ENCODE peak calls at places on chromosomes 2 and 18, in eight cellular contexts. V is SJSA1, W is ovary, U is fibroblast of lung, R is transverse colon, C is heart right ventricle, F is body of pancreas, O is IMR-90. Y is an unnamed sample.

GRCh38 chr2:173669271-173669853 is 295.8 kb downstream of the SP3 start:
- DNase-seq in W (no peak), U (peak; percentile 62), R (no peak), O (peak; percentile 24), F (no peak), V (peak; percentile 27), C (no peak), Y (peak; percentile 21)

GRCh38 chr2:101985793-101986164 is 6.0 kb upstream of the IL1R2 start:
- DNase-seq in C (no peak), W (no peak), O (no peak), R (peak; percentile 53), F (no peak), U (no peak), V (no peak), Y (no peak)

GRCh38 chr2:113966832-113967231 is 76.9 kb downstream of the ACTR3 start:
- DNase-seq in V (no peak), F (no peak), W (no peak), R (no peak), U (peak; percentile 28), O (peak; percentile 50), C (no peak), Y (peak; percentile 26)

GRCh38 chr2:49162151-49162550 is 7.8 kb upstream of the FSHR start:
- DNase-seq in C (no peak), F (no peak), V (no peak), R (no peak), W (no peak), U (peak; percentile 65), O (no peak), Y (no peak)

GRCh38 chr2:235776531-235776930 is 282.7 kb downstream of the AGAP1 start:
- DNase-seq in U (no peak), V (no peak), O (no peak), F (no peak), R (no peak), W (no peak), C (no peak), Y (no peak)

GRCh38 chr2:73293534-73294171 is at the start of gene EGR4:
- DNase-seq in W (peak; percentile 43), R (peak; percentile 55), C (peak; percentile 33), V (peak; percentile 23), F (peak; percentile 40), O (peak; percentile 74), U (peak; percentile 72), Y (peak; percentile 46)

GRCh38 chr2:166468124-166469024 is 25.7 kb downstream of the SCN7A start:
- DNase-seq in W (no peak), V (no peak), U (no peak), O (no peak), R (no peak), C (no peak), F (no peak), Y (no peak)

GRCh38 chr2:23324281-23324680 is 60.7 kb upstream of the KLHL29 start:
- DNase-seq in O (no peak), W (no peak), C (no peak), R (no peak), F (no peak), U (no peak), V (no peak), Y (no peak)

GRCh38 chr18:45409971-45410370 is 205.3 kb upstream of the SLC14A2 start:
- DNase-seq in F (no peak), V (no peak), O (no peak), U (no peak), R (no peak), C (no peak), W (no peak), Y (no peak)

GRCh38 chr18:45412577-45412976 is 202.7 kb upstream of the SLC14A2 start:
- DNase-seq in C (no peak), U (peak; percentile 20), O (no peak), F (no peak), V (no peak), R (no peak), W (no peak), Y (no peak)

GRCh38 chr18:45403341-45404049 is 211.8 kb upstream of the SLC14A2 start:
- DNase-seq in O (no peak), W (no peak), F (no peak), U (peak; percentile 39), R (no peak), V (no peak), C (no peak), Y (no peak)

GRCh38 chr18:45413180-45413836 is 202.0 kb upstream of the SLC14A2 start:
- DNase-seq in C (no peak), R (no peak), V (no peak), W (no peak), O (no peak), U (no peak), F (no peak), Y (no peak)

DNA sequence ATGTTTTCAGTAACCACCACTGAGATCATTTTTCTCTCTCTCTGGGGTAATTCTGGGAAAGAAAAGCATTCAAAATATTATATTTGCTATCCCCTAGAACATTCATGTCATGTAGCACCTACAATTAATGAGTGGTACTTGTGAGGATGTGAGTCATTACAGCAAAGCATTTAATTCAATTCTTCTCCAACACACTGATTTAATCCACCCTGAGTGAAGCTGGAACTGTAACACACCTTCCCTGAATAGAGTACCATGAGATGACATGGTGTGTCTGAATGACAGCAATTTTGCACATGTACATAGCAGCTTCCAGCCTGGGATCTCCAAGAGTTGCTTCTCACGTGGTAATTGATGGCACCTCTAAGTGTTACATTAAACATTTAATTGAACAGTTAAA is 207.1 kb upstream of the SLC14A2 start:
- DNase-seq in O (no peak), R (no peak), W (no peak), V (no peak), U (peak; percentile 63), C (no peak), F (no peak), Y (no peak)
- H3K27ac ChIP-seq in O (no peak overlapping the region), R (no peak overlapping the region), W (no peak overlapping the region), V (no peak overlapping the region), U (no peak overlapping the region), C (no peak overlapping the region), F (no peak overlapping the region), Y (no peak overlapping the region)

GRCh38 chr2:134690629-134691215 is 28.1 kb downstream of the TMEM163 start:
- DNase-seq in R (no peak), V (no peak), C (no peak), U (no peak), F (peak; percentile 55), O (no peak), W (no peak), Y (no peak)

GRCh38 chr2:134694411-134694810 is 24.4 kb downstream of the TMEM163 start:
- DNase-seq in F (no peak), R (no peak), U (no peak), V (no peak), O (no peak), C (no peak), W (no peak), Y (no peak)

GRCh38 chr2:134692461-134692860 is 26.3 kb downstream of the TMEM163 start:
- DNase-seq in F (no peak), O (no peak), V (no peak), R (no peak), U (no peak), C (no peak), W (no peak), Y (no peak)

GRCh38 chr2:134689303-134689702 is 29.5 kb downstream of the TMEM163 start:
- DNase-seq in U (no peak), F (no peak), W (no peak), V (no peak), C (no peak), O (no peak), R (no peak), Y (no peak)

DNA sequence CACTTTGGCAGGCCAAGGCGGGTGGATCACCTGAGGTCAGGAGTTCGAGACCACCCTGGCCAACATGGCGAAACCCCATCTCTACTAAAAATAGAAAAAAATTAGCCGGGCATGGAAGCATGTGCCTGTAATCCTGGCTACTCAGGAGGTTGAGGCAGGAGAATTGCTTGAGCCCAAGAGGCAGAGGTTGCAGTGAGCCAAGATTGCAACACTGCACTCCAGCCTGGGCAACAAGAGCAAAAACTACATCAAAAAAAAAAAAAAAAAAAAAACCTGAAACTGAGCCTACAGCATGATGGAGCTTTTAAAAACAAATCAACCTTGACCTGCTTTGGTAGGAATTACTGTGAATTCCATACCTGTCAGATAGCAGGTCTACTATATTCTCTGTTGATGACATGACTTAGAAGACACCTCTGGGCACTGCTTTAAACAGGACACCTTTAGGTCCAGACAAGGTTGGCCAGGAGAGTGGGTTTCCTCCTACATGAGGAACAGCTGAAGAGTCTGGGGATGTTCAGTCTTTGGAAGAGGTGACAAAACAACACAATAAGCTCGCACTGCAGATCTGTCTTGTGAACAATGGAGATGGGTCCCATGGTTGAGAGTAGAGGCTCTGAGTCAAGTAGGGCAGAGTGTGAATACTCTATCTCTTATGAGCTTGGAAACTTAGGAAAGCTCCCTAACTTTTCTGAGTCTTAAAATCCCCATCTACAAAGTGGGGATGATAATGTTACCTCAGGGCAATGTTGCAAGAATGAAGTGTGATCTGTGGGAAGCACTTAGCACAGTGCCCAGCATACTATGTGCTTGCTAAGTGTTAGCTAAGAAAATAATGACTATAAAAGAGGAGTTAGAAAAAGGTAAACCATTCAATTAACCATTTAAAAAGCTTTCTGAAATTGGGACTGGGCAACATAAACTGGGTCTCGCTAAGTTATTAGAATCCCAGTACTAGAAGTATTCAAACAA is 25.2 kb downstream of the TMEM163 start:
- DNase-seq in R (no peak), O (no peak), V (no peak), U (no peak), W (no peak), C (no peak), F (no peak), Y (no peak)
- H3K9me3 ChIP-seq in R (no peaks in the 10 kb centered on the region), O (no peaks in the 10 kb centered on the region), V (no peaks in the 10 kb centered on the region), U (no peaks in the 10 kb centered on the region), W (no peaks in the 10 kb centered on the region), C (no peaks in the 10 kb centered on the region), F (no peaks in the 10 kb centered on the region), Y (no peaks in the 10 kb centered on the region)

GRCh38 chr2:128436498-128437180 is 118.0 kb upstream of the HS6ST1 start:
- DNase-seq in C (no peak), W (no peak), R (no peak), V (no peak), U (no peak), O (no peak), F (peak; percentile 6), Y (no peak)

GRCh38 chr2:128435576-128436497 is 117.2 kb upstream of the HS6ST1 start:
- DNase-seq in R (no peak), U (no peak), C (no peak), V (peak; percentile 78), F (peak; percentile 2), W (peak; percentile 13), O (no peak), Y (no peak)

GRCh38 chr2:128432423-128432822 is 113.8 kb upstream of the HS6ST1 start:
- DNase-seq in F (no peak), W (no peak), O (no peak), R (no peak), V (no peak), C (no peak), U (no peak), Y (no peak)

GRCh38 chr2:128437181-128437520 is 118.5 kb upstream of the HS6ST1 start:
- DNase-seq in F (peak; percentile 1), W (peak; percentile 1), R (no peak), C (no peak), O (no peak), U (no peak), V (no peak), Y (no peak)

GRCh38 chr2:128433911-128434550 is 115.4 kb upstream of the HS6ST1 start:
- DNase-seq in F (no peak), C (no peak), O (no peak), R (peak; percentile 2), W (peak; percentile 7), U (no peak), V (no peak), Y (no peak)
- H3K4me1 ChIP-seq in F (no peaks in the 10 kb centered on the region), C (no peaks in the 10 kb centered on the region), O (no peaks in the 10 kb centered on the region), R (no peaks in the 10 kb centered on the region), W (no peaks in the 10 kb centered on the region), U (no peaks in the 10 kb centered on the region), V (peaks cover 25% of the 10 kb centered on the region), Y (no peaks in the 10 kb centered on the region)

DNA sequence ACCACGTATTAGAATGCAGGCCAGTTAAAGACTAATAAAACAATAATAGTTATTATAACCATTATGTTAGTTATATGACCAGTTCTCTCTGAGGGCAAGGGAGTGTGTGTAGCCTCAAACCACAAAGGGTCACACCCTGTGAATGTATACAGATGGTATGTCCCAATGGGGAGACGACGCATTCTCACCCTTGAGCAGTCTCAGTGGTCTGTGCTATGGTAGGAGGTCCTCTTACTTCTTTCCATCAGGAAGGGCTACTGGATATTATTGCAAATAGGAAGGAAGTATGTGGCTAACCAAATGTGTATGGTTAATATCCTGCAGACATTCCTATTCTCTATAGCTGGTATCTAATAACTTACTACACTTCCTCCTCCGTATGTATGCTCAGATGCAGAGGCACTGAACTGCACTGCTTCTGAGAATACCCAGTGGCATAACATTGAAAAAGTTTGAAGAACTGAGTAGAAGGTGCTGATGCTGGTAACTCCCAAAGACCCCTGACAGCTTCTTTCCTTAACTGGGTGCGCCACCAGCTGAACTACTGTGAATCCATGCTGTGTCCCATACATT is 306.7 kb upstream of the CCDC68 start:
- DNase-seq in V (no peak), C (no peak), U (no peak), R (no peak), O (peak; percentile 27), W (no peak), F (no peak), Y (no peak)
- H3K27ac ChIP-seq in V (peak overlapping the region; percentile 50), C (no peak overlapping the region), U (no peak overlapping the region), R (no peak overlapping the region), O (no peak overlapping the region), W (no peak overlapping the region), F (no peak overlapping the region), Y (no peak overlapping the region)